ENCODE peak calls at places on chromosome 15, in ten cellular contexts. R is cardiac muscle cell; T is bronchial epithelial cell; D is stimulated activated CD8-positive, alpha-beta memory T cell treated with anti-CD3 and anti-CD28 coated beads, Interleukin-4, amount 100 ng/mL, for 1 hour; B is iris pigment epithelial cell; E is foreskin melanocyte; M is HS-5; J is NCI-H748 treated with DMSO at 0.1 percent for 48 hours; Z is left colon; U is MM.1S. X is an unnamed sample.

GRCh38 chr15:74036271-74037170 is 42.0 kb downstream of the PML start:
- DNase-seq in Z (peak; percentile 73), B (peak; percentile 47), M (no peak), J (no peak), R (peak; percentile 84), D (no peak), T (peak; percentile 35), U (no peak), E (peak; percentile 19), X (peak; percentile 5)

GRCh38 chr15:81336568-81336967 is 12.6 kb upstream of the STARD5 start:
- DNase-seq in Z (peak; percentile 21), J (no peak), B (peak; percentile 55), D (peak; percentile 22), M (no peak), R (no peak), U (peak; percentile 47), E (no peak), T (peak; percentile 43), X (peak; percentile 69)

GRCh38 chr15:80789296-80789695 is 10.1 kb downstream of the CEMIP start:
- DNase-seq in B (peak; percentile 76), Z (no peak), T (peak; percentile 40), U (no peak), D (no peak), E (no peak), R (no peak), M (no peak), J (no peak), X (no peak)

GRCh38 chr15:34701536-34701935 is 53.3 kb downstream of the GJD2 start:
- DNase-seq in Z (no peak), M (no peak), U (no peak), T (no peak), J (no peak), R (no peak), D (no peak), B (no peak), E (no peak), X (no peak)

GRCh38 chr15:35481992-35482391 is 64.0 kb downstream of the DPH6 start:
- DNase-seq in R (no peak), M (peak; percentile 51), B (peak; percentile 86), Z (no peak), U (no peak), D (peak; percentile 0), T (peak; percentile 97), J (no peak), E (peak; percentile 58), X (no peak)

GRCh38 chr15:31013863-31014607 is 22.6 kb upstream of the MTMR10 start:
- DNase-seq in D (no peak), M (no peak), J (no peak), R (peak; percentile 11), B (no peak), Z (no peak), U (peak; percentile 75), E (no peak), T (no peak), X (no peak)

GRCh38 chr15:91199511-91199910 is 99.5 kb downstream of the SV2B start:
- DNase-seq in R (no peak), J (no peak), B (no peak), Z (no peak), M (no peak), E (no peak), T (no peak), U (no peak), D (no peak), X (peak; percentile 26)

GRCh38 chr15:90845201-90845949 is 23.0 kb upstream of the FURIN start:
- DNase-seq in M (peak; percentile 69), Z (no peak), B (peak; percentile 91), U (no peak), T (peak; percentile 82), E (no peak), R (no peak), J (no peak), D (no peak), X (no peak)

GRCh38 chr15:68385240-68385561 is 46.8 kb downstream of the ITGA11 start:
- DNase-seq in D (no peak), M (no peak), J (no peak), R (no peak), E (no peak), U (no peak), Z (no peak), T (no peak), B (no peak), X (no peak)

GRCh38 chr15:43776718-43777292 is at the start of gene ELL3:
- DNase-seq in E (peak; percentile 77), D (peak; percentile 62), J (peak; percentile 49), B (peak; percentile 63), U (peak; percentile 52), T (peak; percentile 73), R (peak; percentile 67), Z (peak; percentile 90), M (peak; percentile 65), X (peak; percentile 83)

GRCh38 chr15:70167155-70167554 is 69.4 kb upstream of the TLE3 start:
- DNase-seq in D (no peak), M (no peak), E (no peak), U (no peak), T (no peak), B (no peak), Z (no peak), J (no peak), R (no peak), X (no peak)

GRCh38 chr15:68585574-68586273 is 6.9 kb downstream of the CORO2B start:
- DNase-seq in D (no peak), M (no peak), U (no peak), J (no peak), B (no peak), Z (no peak), E (no peak), T (no peak), R (no peak), X (peak; percentile 94)

GRCh38 chr15:64622410-64623260 is 152.8 kb downstream of the RBPMS2 start:
- DNase-seq in Z (no peak), U (no peak), D (peak; percentile 33), T (no peak), J (no peak), B (no peak), M (no peak), R (no peak), E (no peak), X (no peak)

GRCh38 chr15:40082195-40082868 is 26.3 kb downstream of the BMF start:
- DNase-seq in T (no peak), M (no peak), R (no peak), U (no peak), Z (peak; percentile 63), E (no peak), J (no peak), B (no peak), D (no peak), X (no peak)

GRCh38 chr15:57286446-57287127 is 89.7 kb upstream of the CGNL1 start:
- DNase-seq in D (no peak), Z (no peak), J (no peak), T (no peak), R (peak; percentile 51), U (no peak), B (no peak), E (no peak), M (no peak), X (no peak)

X was measured in NCI-H526.